ENCODE peak calls at places on chromosomes 16 and 17, in nine cellular contexts. O, G, Y, J, T, V, N, R and A are unnamed samples.

GRCh38 chr17:45144199-45145034 is 3.9 kb upstream of the HEXIM1 start:
- DNase-seq in G (peak), T (no peak), O (no peak), N (no peak), J (peak), R (no peak), V (no peak), Y (no peak), A (no peak)

GRCh38 chr17:35056013-35056412 is 7.5 kb downstream of the RFFL start:
- DNase-seq in T (no peak), R (no peak), O (no peak), G (no peak), J (no peak), V (no peak), N (no peak), Y (no peak), A (no peak)

GRCh38 chr17:4004517-4005295 is 40.5 kb upstream of the ATP2A3 start:
- DNase-seq in G (peak), T (no peak), J (peak), V (peak), O (peak), Y (peak), N (peak), R (no peak), A (peak)

GRCh38 chr17:59504821-59505220 is 60.6 kb upstream of the DHX40 start:
- DNase-seq in Y (no peak), J (no peak), V (no peak), O (no peak), N (no peak), G (no peak), R (no peak), T (no peak), A (no peak)

GRCh38 chr16:84730406-84731106 is 30.8 kb downstream of the USP10 start:
- DNase-seq in N (peak), Y (no peak), R (peak), J (no peak), G (peak), O (no peak), T (peak), V (no peak), A (no peak)

GRCh38 chr17:17567631-17568030 is 23.9 kb downstream of the PEMT start:
- DNase-seq in O (no peak), J (no peak), Y (no peak), N (no peak), V (no peak), G (no peak), R (no peak), T (no peak), A (no peak)

GRCh38 chr16:53968896-53969295 is 264.9 kb downstream of the FTO start:
- DNase-seq in V (no peak), N (no peak), O (no peak), J (no peak), T (no peak), G (peak), Y (no peak), R (no peak), A (no peak)

GRCh38 chr16:90081606-90081970 is 4.5 kb upstream of the PRDM7 start:
- DNase-seq in T (no peak), R (no peak), J (peak), V (no peak), O (no peak), N (no peak), G (no peak), Y (no peak), A (no peak)

GRCh38 chr17:64369007-64369893 is 21.4 kb downstream of the PECAM1 start:
- DNase-seq in Y (no peak), N (no peak), G (no peak), O (no peak), T (no peak), R (no peak), V (no peak), J (no peak), A (no peak)

GRCh38 chr17:7885357-7886226 is 3.0 kb upstream of the CHD3 start:
- DNase-seq in G (peak), O (peak), Y (no peak), V (peak), N (peak), T (peak), R (peak), J (peak), A (no peak)

GRCh38 chr17:1232331-1232730 is 37.9 kb upstream of the BHLHA9 start:
- DNase-seq in N (no peak), V (no peak), J (no peak), T (no peak), G (no peak), O (no peak), R (no peak), Y (no peak), A (no peak)

GRCh38 chr17:63528183-63528582 is 5.0 kb downstream of the KCNH6 start:
- DNase-seq in J (no peak), Y (no peak), T (no peak), N (no peak), V (no peak), O (no peak), G (no peak), R (no peak), A (no peak)

GRCh38 chr17:50841949-50842354 is 6.6 kb downstream of the WFIKKN2 start:
- DNase-seq in J (peak), N (peak), G (peak), R (peak), O (peak), Y (no peak), T (peak), V (peak), A (peak)

GRCh38 chr17:55567240-55568216 is 56.3 kb upstream of the SMIM36 start:
- DNase-seq in Y (no peak), J (no peak), T (no peak), V (no peak), N (no peak), G (no peak), O (no peak), R (no peak), A (no peak)

GRCh38 chr17:27379863-27380533 is 76.2 kb upstream of the KSR1 start:
- DNase-seq in G (peak), T (peak), V (no peak), Y (no peak), J (no peak), N (no peak), O (no peak), R (peak), A (no peak)

GRCh38 chr16:19583665-19584300 is 28.3 kb downstream of the VPS35L start:
- DNase-seq in O (peak), R (no peak), T (peak), J (peak), Y (no peak), V (peak), G (peak), N (no peak), A (no peak)

GRCh38 chr17:45940826-45941225 is 46.5 kb downstream of the MAPT start:
- DNase-seq in G (no peak), Y (no peak), O (no peak), J (no peak), V (no peak), N (no peak), T (no peak), R (no peak), A (no peak)

GRCh38 chr17:39599665-39600468 is 7.9 kb downstream of the NEUROD2 start:
- DNase-seq in V (no peak), G (no peak), T (no peak), Y (no peak), R (no peak), N (no peak), J (no peak), O (no peak), A (no peak)

GRCh38 chr17:80101946-80102706 is 745 bp downstream of the GAA start:
- DNase-seq in O (no peak), G (peak), R (peak), T (peak), Y (no peak), V (peak), N (no peak), J (peak), A (no peak)

GRCh38 chr17:33124871-33125551 is 133.4 kb downstream of the SPACA3 start:
- DNase-seq in G (no peak), R (no peak), N (no peak), Y (no peak), T (no peak), V (no peak), O (no peak), J (no peak), A (no peak)

GRCh38 chr17:57926723-57927047 is 28.5 kb downstream of the CUEDC1 start:
- DNase-seq in N (no peak), T (no peak), G (no peak), Y (no peak), J (no peak), R (no peak), O (no peak), V (no peak), A (no peak)

GRCh38 chr17:74199306-74200092 is 4.0 kb upstream of the RPL38 start:
- DNase-seq in J (peak), G (peak), V (peak), Y (no peak), T (peak), R (peak), O (peak), N (peak), A (no peak)

GRCh38 chr16:52914428-52914827 is 138.3 kb downstream of the CHD9NB start:
- DNase-seq in R (no peak), O (no peak), N (no peak), T (no peak), G (no peak), J (peak), Y (no peak), V (no peak), A (no peak)

GRCh38 chr16:31478956-31479355 is 4.0 kb upstream of the SLC5A2 start:
- DNase-seq in G (no peak), Y (no peak), J (no peak), T (no peak), V (no peak), O (no peak), N (no peak), R (no peak), A (no peak)

GRCh38 chr17:57739402-57740224 is 5.5 kb downstream of the CCDC182 start:
- DNase-seq in N (no peak), J (no peak), T (peak), R (no peak), O (peak), V (no peak), Y (no peak), G (no peak), A (no peak)

GRCh38 chr17:7935859-7936258 is 3.9 kb downstream of the CNTROB start:
- DNase-seq in J (no peak), Y (no peak), G (no peak), V (no peak), R (no peak), N (no peak), O (no peak), T (no peak), A (no peak)

GRCh38 chr17:9842057-9842758 is 16.5 kb downstream of the GLP2R start:
- DNase-seq in T (no peak), Y (no peak), R (peak), V (no peak), G (peak), N (no peak), O (no peak), J (no peak), A (no peak)

GRCh38 chr16:49594706-49595534 is 221.3 kb downstream of the C16orf78 start:
- DNase-seq in O (no peak), T (no peak), Y (no peak), G (no peak), N (no peak), V (no peak), R (no peak), J (no peak), A (peak)

GRCh38 chr17:49005140-49005539 is 8.0 kb downstream of the IGF2BP1 start:
- DNase-seq in J (no peak), Y (no peak), R (no peak), T (no peak), N (no peak), G (no peak), O (no peak), V (no peak), A (no peak)

GRCh38 chr16:89489040-89489721 is 1.2 kb downstream of the ANKRD11 start:
- DNase-seq in G (peak), J (peak), V (peak), N (peak), T (peak), R (peak), O (peak), Y (peak), A (peak)

GRCh38 chr17:81603846-81604610 is 32.9 kb downstream of the NPLOC4 start:
- DNase-seq in N (no peak), G (no peak), O (no peak), R (no peak), J (no peak), T (no peak), V (no peak), Y (no peak), A (no peak)

GRCh38 chr16:30139895-30140481 is 17.0 kb upstream of the MAPK3 start:
- DNase-seq in O (no peak), V (no peak), R (no peak), T (no peak), N (no peak), G (no peak), J (no peak), Y (no peak), A (no peak)

GRCh38 chr16:19573997-19574396 is 18.5 kb downstream of the VPS35L start:
- DNase-seq in J (no peak), G (no peak), R (no peak), V (no peak), O (no peak), Y (no peak), N (no peak), T (no peak), A (no peak)

GRCh38 chr16:56953006-56953405 is 8.7 kb upstream of the CETP start:
- DNase-seq in Y (no peak), O (no peak), R (no peak), J (no peak), V (no peak), N (no peak), G (no peak), T (no peak), A (no peak)

GRCh38 chr17:34169501-34169900 is 85.6 kb upstream of the CCL2 start:
- DNase-seq in O (no peak), N (no peak), G (no peak), Y (no peak), R (no peak), J (no peak), T (no peak), V (no peak), A (no peak)

GRCh38 chr17:40321502-40322416 is 12.8 kb downstream of the RARA start:
- DNase-seq in T (no peak), O (no peak), Y (no peak), J (no peak), N (no peak), R (no peak), G (no peak), V (no peak), A (no peak)

GRCh38 chr16:23514381-23515152 is 4.3 kb upstream of the GGA2 start:
- DNase-seq in J (no peak), O (peak), R (no peak), N (no peak), G (no peak), T (peak), V (no peak), Y (no peak), A (no peak)

GRCh38 chr16:58121132-58121531 is 8.0 kb downstream of the CFAP20 start:
- DNase-seq in J (peak), R (no peak), N (no peak), V (no peak), O (no peak), G (no peak), T (no peak), Y (no peak), A (no peak)

GRCh38 chr16:23999663-24000062 is 163.9 kb downstream of the PRKCB start:
- DNase-seq in T (no peak), Y (peak), N (no peak), O (no peak), G (no peak), J (no peak), R (no peak), V (no peak), A (no peak)

GRCh38 chr17:78397681-78398101 is 19.2 kb downstream of the PGS1 start:
- DNase-seq in R (peak), Y (no peak), V (no peak), N (no peak), G (no peak), J (no peak), T (no peak), O (no peak), A (no peak)